ENCODE peak calls at places on chromosome 22, in nine cellular contexts. One of them, this sample, is unnamed.

GRCh38 chr22:32994921-32995320 is 63.3 kb downstream of the SYN3 start:
- DNase-seq in suprapubic skin: no peak
- DNase-seq in HL-60: no peak
- DNase-seq in stomach: no peak
- DNase-seq in GM23338: peak; percentile 6
- DNase-seq in GM12891: no peak
- DNase-seq in GM12892: no peak
- DNase-seq in sigmoid colon: no peak
- DNase-seq in Panc1: no peak
- DNase-seq in this sample: no peak

GRCh38 chr22:33921576-33922181 is 1.4 kb upstream of the LARGE1 start:
- DNase-seq in GM12891: peak; percentile 53
- DNase-seq in sigmoid colon: peak; percentile 86
- DNase-seq in Panc1: no peak
- DNase-seq in suprapubic skin: peak; percentile 82
- DNase-seq in HL-60: no peak
- DNase-seq in GM12892: no peak
- DNase-seq in stomach: peak; percentile 64
- DNase-seq in GM23338: peak; percentile 93
- DNase-seq in this sample: peak; percentile 83

GRCh38 chr22:29187831-29188230 is 17.9 kb upstream of the EMID1 start:
- DNase-seq in GM12892: no peak
- DNase-seq in GM23338: no peak
- DNase-seq in stomach: no peak
- DNase-seq in HL-60: no peak
- DNase-seq in Panc1: no peak
- DNase-seq in suprapubic skin: no peak
- DNase-seq in GM12891: no peak
- DNase-seq in sigmoid colon: peak; percentile 53
- DNase-seq in this sample: no peak

GRCh38 chr22:38032681-38033521 is 24.3 kb upstream of the PICK1 start:
- DNase-seq in Panc1: no peak
- DNase-seq in GM12891: no peak
- DNase-seq in GM23338: no peak
- DNase-seq in HL-60: peak; percentile 56
- DNase-seq in suprapubic skin: no peak
- DNase-seq in GM12892: no peak
- DNase-seq in sigmoid colon: peak; percentile 77
- DNase-seq in stomach: no peak
- DNase-seq in this sample: no peak

GRCh38 chr22:43044402-43044801 is 29.5 kb upstream of the PACSIN2 start:
- DNase-seq in GM12892: no peak
- DNase-seq in suprapubic skin: no peak
- DNase-seq in stomach: no peak
- DNase-seq in Panc1: no peak
- DNase-seq in HL-60: no peak
- DNase-seq in sigmoid colon: no peak
- DNase-seq in GM23338: no peak
- DNase-seq in GM12891: no peak
- DNase-seq in this sample: no peak

GRCh38 chr22:11629661-11630385 is 3898.2 kb upstream of the OR11H1 start:
- DNase-seq in suprapubic skin: peak; percentile 80
- DNase-seq in GM23338: no peak
- DNase-seq in stomach: no peak
- DNase-seq in HL-60: no peak
- DNase-seq in Panc1: no peak
- DNase-seq in GM12892: peak; percentile 19
- DNase-seq in sigmoid colon: no peak
- DNase-seq in GM12891: no peak
- DNase-seq in this sample: peak; percentile 72

GRCh38 chr22:27641049-27641790 is 160.3 kb downstream of the MN1 start:
- DNase-seq in sigmoid colon: no peak
- DNase-seq in GM12892: no peak
- DNase-seq in Panc1: no peak
- DNase-seq in GM12891: no peak
- DNase-seq in stomach: no peak
- DNase-seq in HL-60: no peak
- DNase-seq in suprapubic skin: no peak
- DNase-seq in GM23338: no peak
- DNase-seq in this sample: peak; percentile 47

GRCh38 chr22:24595228-24595627 is 2.4 kb upstream of the LRRC75B start:
- DNase-seq in GM23338: no peak
- DNase-seq in suprapubic skin: no peak
- DNase-seq in GM12892: no peak
- DNase-seq in stomach: no peak
- DNase-seq in sigmoid colon: no peak
- DNase-seq in GM12891: no peak
- DNase-seq in HL-60: no peak
- DNase-seq in Panc1: no peak
- DNase-seq in this sample: no peak

GRCh38 chr22:38925571-38926041 is 31.8 kb upstream of the APOBEC3A start:
- DNase-seq in Panc1: no peak
- DNase-seq in suprapubic skin: no peak
- DNase-seq in GM12891: no peak
- DNase-seq in sigmoid colon: no peak
- DNase-seq in HL-60: no peak
- DNase-seq in GM12892: no peak
- DNase-seq in GM23338: no peak
- DNase-seq in stomach: no peak
- DNase-seq in this sample: no peak

GRCh38 chr22:17258015-17258827 is 39.0 kb upstream of the ADA2 start:
- DNase-seq in suprapubic skin: no peak
- DNase-seq in GM23338: peak; percentile 87
- DNase-seq in GM12892: peak; percentile 67
- DNase-seq in stomach: peak; percentile 53
- DNase-seq in HL-60: peak; percentile 58
- DNase-seq in GM12891: peak; percentile 67
- DNase-seq in Panc1: no peak
- DNase-seq in sigmoid colon: peak; percentile 83
- DNase-seq in this sample: peak; percentile 83

GRCh38 chr22:44244265-44244822 is 63.6 kb downstream of the PARVG start:
- DNase-seq in GM12892: no peak
- DNase-seq in GM23338: no peak
- DNase-seq in sigmoid colon: no peak
- DNase-seq in stomach: peak; percentile 5
- DNase-seq in suprapubic skin: peak; percentile 16
- DNase-seq in Panc1: no peak
- DNase-seq in HL-60: no peak
- DNase-seq in GM12891: no peak
- DNase-seq in this sample: no peak
- TF ChIP-seq POLR2AphosphoS5 in GM12892: no peak
- TF ChIP-seq POLR2AphosphoS5 in GM23338: no peak
- TF ChIP-seq POLR2AphosphoS5 in sigmoid colon: no peak
- TF ChIP-seq POLR2AphosphoS5 in stomach: no peak
- TF ChIP-seq POLR2AphosphoS5 in suprapubic skin: no peak
- TF ChIP-seq POLR2AphosphoS5 in Panc1: no peak
- TF ChIP-seq POLR2AphosphoS5 in HL-60: no peak
- TF ChIP-seq POLR2AphosphoS5 in GM12891: no peak
- TF ChIP-seq POLR2AphosphoS5 in this sample: no peak

DNA sequence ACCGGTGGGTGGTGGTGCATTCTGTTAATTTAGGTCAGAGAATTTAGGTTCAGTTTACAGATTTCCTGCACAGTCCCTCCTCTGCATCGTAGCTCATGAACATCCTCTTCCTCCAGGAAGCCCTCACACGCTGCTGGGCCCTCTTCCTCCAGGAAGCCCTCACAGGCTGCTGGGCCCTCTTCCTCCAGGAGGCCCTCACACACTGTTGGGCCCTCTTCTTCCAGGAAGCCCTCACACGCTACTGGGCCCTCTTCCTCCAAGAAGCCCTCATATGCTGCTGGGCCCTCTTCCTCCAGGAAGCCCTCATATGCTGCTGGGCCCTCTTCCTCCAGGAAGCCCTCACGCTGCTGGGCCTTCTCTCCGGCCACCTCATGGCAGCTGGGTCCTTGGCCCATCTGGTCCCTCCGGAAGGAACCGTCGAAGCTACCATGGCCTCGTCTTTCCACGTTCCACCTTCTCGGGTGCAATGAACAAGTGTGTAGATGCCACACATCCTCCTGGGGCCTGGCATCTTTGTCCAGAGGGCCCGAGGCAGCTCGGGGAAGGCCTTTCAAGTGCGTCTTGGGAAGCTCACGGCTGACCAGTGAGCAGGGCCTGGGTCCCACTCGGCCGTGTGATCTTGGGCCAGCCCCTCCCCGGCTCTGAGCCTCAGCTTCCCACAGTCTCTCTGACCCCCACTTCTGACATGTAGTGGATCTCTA is 58.9 kb upstream of the PPARA start:
- DNase-seq in GM12892: no peak
- DNase-seq in Panc1: no peak
- DNase-seq in GM12891: no peak
- DNase-seq in stomach: no peak
- DNase-seq in GM23338: no peak
- DNase-seq in sigmoid colon: no peak
- DNase-seq in suprapubic skin: no peak
- DNase-seq in HL-60: no peak
- DNase-seq in this sample: peak; percentile 39
- TF ChIP-seq POLR2AphosphoS5 in GM12892: no peak
- TF ChIP-seq POLR2AphosphoS5 in Panc1: no peak
- TF ChIP-seq POLR2AphosphoS5 in GM12891: no peak
- TF ChIP-seq POLR2AphosphoS5 in stomach: no peak
- TF ChIP-seq POLR2AphosphoS5 in GM23338: no peak
- TF ChIP-seq POLR2AphosphoS5 in sigmoid colon: no peak
- TF ChIP-seq POLR2AphosphoS5 in suprapubic skin: no peak
- TF ChIP-seq POLR2AphosphoS5 in HL-60: no peak
- TF ChIP-seq POLR2AphosphoS5 in this sample: no peak

DNA sequence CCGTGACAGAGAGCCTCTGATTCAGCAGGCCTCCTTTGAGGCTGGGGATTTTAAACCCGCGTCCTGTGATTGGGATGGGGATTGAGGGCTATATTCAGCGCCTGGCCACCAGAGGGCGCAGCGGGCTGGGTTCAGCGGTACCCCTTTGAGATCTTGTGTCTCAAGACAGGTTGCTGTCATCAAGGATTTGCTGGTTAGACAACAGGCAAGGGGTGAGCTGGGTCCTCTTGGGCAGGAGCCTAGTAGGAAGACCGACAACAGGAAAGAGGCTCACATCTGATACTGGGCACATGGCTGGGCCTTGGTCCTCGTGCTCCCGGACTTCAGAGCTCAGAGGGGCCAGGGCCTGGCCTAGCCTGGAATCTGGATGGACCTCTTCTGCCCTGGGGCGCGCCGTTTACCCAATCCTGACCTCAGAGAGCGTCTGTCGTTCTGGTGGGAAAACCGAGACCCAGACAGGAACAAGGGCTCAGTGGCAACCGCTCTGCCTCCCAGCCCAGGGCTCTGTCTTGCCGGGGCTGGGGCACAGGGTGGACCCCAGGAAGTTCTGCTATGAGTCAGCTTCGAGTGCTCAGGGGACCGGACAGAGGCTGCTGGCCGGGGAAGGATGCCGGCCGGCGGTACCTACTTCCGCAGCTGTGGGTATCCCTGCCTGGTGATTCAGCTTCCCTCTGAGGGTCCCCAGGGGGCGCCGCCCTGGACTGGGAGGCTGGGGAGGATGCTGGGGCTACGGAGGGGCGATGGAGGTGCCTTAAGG is 926 bp upstream of the SLC35E4 start:
- DNase-seq in stomach: peak; percentile 90
- DNase-seq in HL-60: peak; percentile 80
- DNase-seq in sigmoid colon: peak; percentile 94
- DNase-seq in suprapubic skin: peak; percentile 93
- DNase-seq in GM12892: peak; percentile 91
- DNase-seq in GM12891: peak; percentile 93
- DNase-seq in Panc1: peak; percentile 73
- DNase-seq in GM23338: peak; percentile 91
- DNase-seq in this sample: peak; percentile 97
- TF ChIP-seq POLR2AphosphoS5 in stomach: peak; percentile 61
- TF ChIP-seq POLR2AphosphoS5 in HL-60: no peak
- TF ChIP-seq POLR2AphosphoS5 in sigmoid colon: no peak
- TF ChIP-seq POLR2AphosphoS5 in suprapubic skin: no peak
- TF ChIP-seq POLR2AphosphoS5 in GM12892: no peak
- TF ChIP-seq POLR2AphosphoS5 in GM12891: no peak
- TF ChIP-seq POLR2AphosphoS5 in Panc1: no peak
- TF ChIP-seq POLR2AphosphoS5 in GM23338: no peak
- TF ChIP-seq POLR2AphosphoS5 in this sample: peak; percentile 63

GRCh38 chr22:19798320-19798665 is 37.7 kb downstream of the TBX1 start:
- DNase-seq in suprapubic skin: no peak
- DNase-seq in Panc1: no peak
- DNase-seq in GM23338: no peak
- DNase-seq in stomach: no peak
- DNase-seq in sigmoid colon: no peak
- DNase-seq in HL-60: no peak
- DNase-seq in GM12892: no peak
- DNase-seq in GM12891: no peak
- DNase-seq in this sample: no peak

GRCh38 chr22:19800761-19801244 is 40.2 kb downstream of the TBX1 start:
- DNase-seq in stomach: no peak
- DNase-seq in Panc1: no peak
- DNase-seq in sigmoid colon: peak; percentile 66
- DNase-seq in suprapubic skin: no peak
- DNase-seq in GM12891: no peak
- DNase-seq in GM23338: peak; percentile 63
- DNase-seq in GM12892: no peak
- DNase-seq in HL-60: no peak
- DNase-seq in this sample: no peak

GRCh38 chr22:19798825-19799224 is 38.2 kb downstream of the TBX1 start:
- DNase-seq in GM12892: no peak
- DNase-seq in sigmoid colon: no peak
- DNase-seq in GM12891: no peak
- DNase-seq in GM23338: no peak
- DNase-seq in suprapubic skin: no peak
- DNase-seq in HL-60: no peak
- DNase-seq in Panc1: no peak
- DNase-seq in stomach: no peak
- DNase-seq in this sample: no peak

GRCh38 chr22:19800306-19800705 is 39.7 kb downstream of the TBX1 start:
- DNase-seq in suprapubic skin: no peak
- DNase-seq in GM23338: no peak
- DNase-seq in HL-60: no peak
- DNase-seq in GM12891: no peak
- DNase-seq in stomach: no peak
- DNase-seq in Panc1: no peak
- DNase-seq in GM12892: no peak
- DNase-seq in sigmoid colon: no peak
- DNase-seq in this sample: no peak

DNA sequence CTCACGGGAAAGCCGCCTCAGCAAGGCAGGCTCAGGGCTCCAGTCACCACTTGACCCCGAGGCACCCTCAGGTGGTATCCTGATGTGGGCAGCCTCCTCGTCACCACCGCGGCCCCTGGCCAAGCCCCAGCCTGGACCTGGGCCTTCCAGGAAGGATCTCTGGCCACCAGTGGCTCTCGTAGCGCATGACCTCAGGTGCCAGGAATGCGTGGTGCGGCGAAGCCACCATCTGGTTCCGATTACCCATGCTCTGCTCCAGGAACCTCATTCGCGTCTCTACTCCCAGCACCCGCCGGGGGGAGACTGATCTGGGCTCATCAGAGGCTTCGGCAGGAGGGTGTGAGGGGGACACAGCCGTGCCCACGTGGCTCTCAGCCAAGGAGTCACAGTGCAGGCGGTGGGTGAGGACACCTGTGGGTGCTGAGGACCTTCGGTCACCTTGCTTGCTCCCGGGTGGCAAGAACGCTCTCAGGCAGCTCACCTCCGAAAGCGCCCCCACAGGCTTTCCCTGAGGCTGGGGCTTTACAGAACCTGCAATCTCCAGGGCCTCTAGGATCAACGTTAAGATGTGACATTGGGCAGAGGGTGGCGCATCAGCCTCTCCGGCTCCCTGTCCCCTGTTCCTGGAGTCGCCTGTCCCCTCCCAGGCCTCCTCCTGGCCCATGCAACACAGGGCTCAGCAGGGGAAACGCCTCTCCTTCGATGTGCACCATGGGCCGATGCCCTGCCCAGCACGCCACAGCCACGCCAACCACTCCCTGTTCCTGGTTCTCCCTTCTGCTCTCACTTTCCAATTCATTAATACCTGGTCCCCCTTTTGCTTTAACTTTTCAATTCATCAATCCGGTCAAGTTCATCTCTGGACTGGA is 39.0 kb downstream of the TBX1 start:
- DNase-seq in GM12891: no peak
- DNase-seq in stomach: no peak
- DNase-seq in suprapubic skin: peak; percentile 90
- DNase-seq in Panc1: no peak
- DNase-seq in HL-60: no peak
- DNase-seq in GM23338: peak; percentile 40
- DNase-seq in sigmoid colon: peak; percentile 75
- DNase-seq in GM12892: no peak
- DNase-seq in this sample: no peak
- TF ChIP-seq POLR2AphosphoS5 in GM12891: no peak
- TF ChIP-seq POLR2AphosphoS5 in stomach: no peak
- TF ChIP-seq POLR2AphosphoS5 in suprapubic skin: peak; percentile 70
- TF ChIP-seq POLR2AphosphoS5 in Panc1: no peak
- TF ChIP-seq POLR2AphosphoS5 in HL-60: no peak
- TF ChIP-seq POLR2AphosphoS5 in GM23338: no peak
- TF ChIP-seq POLR2AphosphoS5 in sigmoid colon: no peak
- TF ChIP-seq POLR2AphosphoS5 in GM12892: no peak
- TF ChIP-seq POLR2AphosphoS5 in this sample: no peak

This sample was measured in spleen.